ENCODE peak calls at places on chromosomes 2 and 18, in ten cellular contexts. B is Peyer's patch, N is ovary, L is IMR-90, A is vagina, M is body of pancreas, Z is A549, H is right lobe of liver, O is HCT116, R is GM12891. T is an unnamed sample.

GRCh38 chr2:15127251-15127650 is 433.9 kb downstream of the NBAS start:
- DNase-seq in B (no peak), N (no peak), L (no peak), A (no peak), M (no peak), Z (no peak), H (no peak), O (no peak), R (no peak), T (no peak)

GRCh38 chr2:236644502-236644911 is 74.9 kb downstream of the ACKR3 start:
- DNase-seq in B (no peak), N (peak), L (no peak), A (peak), M (no peak), Z (no peak), H (peak), O (no peak), R (no peak), T (no peak)

GRCh38 chr2:72027426-72028161 is 120.1 kb downstream of the CYP26B1 start:
- DNase-seq in B (no peak), N (no peak), L (no peak), A (peak), M (no peak), Z (no peak), H (peak), O (no peak), R (no peak), T (no peak)

GRCh38 chr2:1840046-1840445 is 95.7 kb upstream of the PXDN start:
- DNase-seq in B (no peak), N (no peak), L (no peak), A (no peak), M (no peak), Z (no peak), H (no peak), O (no peak), R (no peak), T (no peak)

GRCh38 chr18:36440614-36441013 is 143.1 kb downstream of the FHOD3 start:
- DNase-seq in B (no peak), N (no peak), L (peak), A (no peak), M (no peak), Z (no peak), H (no peak), O (no peak), R (no peak), T (no peak)

GRCh38 chr18:79366177-79367094 is 29.3 kb upstream of the NFATC1 start:
- DNase-seq in B (no peak), N (no peak), L (peak), A (no peak), M (no peak), Z (no peak), H (no peak), O (no peak), R (no peak), T (no peak)

GRCh38 chr2:72146357-72147302 is 1.0 kb downstream of the CYP26B1 start:
- DNase-seq in B (peak), N (peak), L (no peak), A (peak), M (peak), Z (no peak), H (peak), O (no peak), R (no peak), T (no peak)

GRCh38 chr2:61471905-61472805 is 1.3 kb upstream of the USP34 start:
- DNase-seq in B (no peak), N (no peak), L (peak), A (no peak), M (no peak), Z (peak), H (peak), O (no peak), R (no peak), T (peak)

GRCh38 chr2:113282747-113283533 is 4.2 kb upstream of the PAX8 start:
- DNase-seq in B (peak), N (no peak), L (peak), A (no peak), M (peak), Z (peak), H (peak), O (peak), R (no peak), T (no peak)

GRCh38 chr18:58671941-58672565 is 788 bp downstream of the MALT1 start:
- DNase-seq in B (peak), N (no peak), L (peak), A (no peak), M (no peak), Z (peak), H (no peak), O (no peak), R (no peak), T (peak)

GRCh38 chr18:62037989-62038778 is 145.4 kb upstream of the RNF152 start:
- DNase-seq in B (no peak), N (no peak), L (peak), A (no peak), M (no peak), Z (no peak), H (no peak), O (no peak), R (no peak), T (no peak)

GRCh38 chr18:48949051-48949605 is 1.6 kb downstream of the SMAD7 start:
- DNase-seq in B (peak), N (peak), L (no peak), A (no peak), M (peak), Z (no peak), H (peak), O (no peak), R (no peak), T (no peak)

GRCh38 chr2:217755027-217755756 is 247.6 kb downstream of the TNS1 start:
- DNase-seq in B (no peak), N (no peak), L (no peak), A (peak), M (no peak), Z (no peak), H (no peak), O (no peak), R (no peak), T (no peak)

GRCh38 chr2:222064286-222064685 is 234.5 kb downstream of the PAX3 start:
- DNase-seq in B (no peak), N (no peak), L (no peak), A (no peak), M (no peak), Z (no peak), H (no peak), O (no peak), R (no peak), T (no peak)

GRCh38 chr2:39119732-39120520 is 925 bp downstream of the SOS1 start:
- DNase-seq in B (peak), N (peak), L (peak), A (no peak), M (peak), Z (peak), H (peak), O (no peak), R (peak), T (peak)

GRCh38 chr2:70532244-70532935 is 21.2 kb downstream of the TGFA start:
- DNase-seq in B (no peak), N (no peak), L (no peak), A (no peak), M (no peak), Z (no peak), H (no peak), O (no peak), R (no peak), T (no peak)

GRCh38 chr2:168244318-168244717 is 3.1 kb downstream of the STK39 start:
- DNase-seq in B (peak), N (no peak), L (no peak), A (no peak), M (peak), Z (no peak), H (no peak), O (no peak), R (no peak), T (no peak)

GRCh38 chr18:57390044-57390443 is 37.7 kb downstream of the ST8SIA3 start:
- DNase-seq in B (no peak), N (no peak), L (no peak), A (no peak), M (no peak), Z (no peak), H (peak), O (no peak), R (no peak), T (no peak)

GRCh38 chr2:24766609-24767008 is 26.6 kb downstream of the PTRHD1 start:
- DNase-seq in B (no peak), N (no peak), L (no peak), A (no peak), M (no peak), Z (no peak), H (no peak), O (no peak), R (no peak), T (no peak)

GRCh38 chr2:129619471-129619870 is 360.0 kb upstream of the RAB6C start:
- DNase-seq in B (no peak), N (no peak), L (no peak), A (no peak), M (peak), Z (no peak), H (no peak), O (no peak), R (no peak), T (no peak)

GRCh38 chr2:42200534-42201227 is 31.5 kb downstream of the EML4 start:
- DNase-seq in B (no peak), N (no peak), L (peak), A (no peak), M (no peak), Z (no peak), H (no peak), O (no peak), R (no peak), T (no peak)

GRCh38 chr2:86790828-86791561 is at the start of gene CD8A:
- DNase-seq in B (peak), N (no peak), L (peak), A (no peak), M (no peak), Z (no peak), H (no peak), O (no peak), R (peak), T (no peak)

GRCh38 chr2:140502951-140503630 is 1627.7 kb downstream of the LRP1B start:
- DNase-seq in B (no peak), N (no peak), L (peak), A (no peak), M (no peak), Z (no peak), H (no peak), O (no peak), R (no peak), T (no peak)

GRCh38 chr2:36547906-36548305 is 50.1 kb downstream of the FEZ2 start:
- DNase-seq in B (no peak), N (no peak), L (no peak), A (no peak), M (no peak), Z (no peak), H (no peak), O (no peak), R (no peak), T (no peak)
- TF ChIP-seq POLR2A in B (no peak), N (no peak), L (no peak), A (no peak), M (no peak), Z (no peak), H (no peak), O (no peak), R (no peak), T (no peak)

DNA sequence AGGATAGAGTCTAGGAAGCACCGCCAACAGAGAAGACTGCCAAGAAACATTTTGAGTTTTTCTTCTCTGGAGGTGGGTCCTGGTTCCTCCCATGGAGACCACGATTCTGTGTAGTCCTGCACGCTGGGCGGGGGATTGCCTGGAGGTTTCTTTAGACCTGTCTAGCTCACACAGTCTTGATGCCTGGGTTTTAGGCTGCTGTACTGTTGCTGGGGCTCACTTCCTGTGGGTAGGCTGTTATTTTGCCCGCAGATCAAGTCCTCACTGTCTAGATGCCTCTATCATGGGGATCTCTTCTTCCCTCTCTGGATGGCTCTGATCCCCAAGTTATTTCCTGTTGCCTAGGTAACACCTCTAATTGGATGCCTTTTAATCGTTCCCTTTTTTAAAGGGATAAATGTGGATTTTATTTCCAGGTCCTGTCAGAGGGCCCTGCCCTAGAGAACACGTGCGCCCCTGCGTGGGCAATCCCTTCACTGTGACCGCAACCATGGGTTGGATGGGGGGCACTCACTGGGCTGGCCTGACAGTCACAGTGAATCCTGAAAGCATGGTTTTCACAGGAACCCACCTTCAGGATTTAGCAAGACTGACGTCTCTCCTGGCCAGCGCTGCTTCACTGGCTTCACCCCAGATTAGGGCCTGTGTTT is 115.7 kb downstream of the MSH2 start:
- DNase-seq in B (no peak), N (no peak), L (no peak), A (no peak), M (no peak), Z (no peak), H (no peak), O (no peak), R (no peak), T (no peak)
- TF ChIP-seq POLR2A in B (no peak), N (no peak), L (no peak), A (no peak), M (no peak), Z (no peak), H (no peak), O (no peak), R (no peak), T (no peak)

GRCh38 chr2:230922951-230923717 is 1.9 kb downstream of the GPR55 start:
- DNase-seq in B (no peak), N (peak), L (no peak), A (no peak), M (peak), Z (no peak), H (peak), O (no peak), R (no peak), T (no peak)
- TF ChIP-seq POLR2A in B (no peak), N (no peak), L (no peak), A (no peak), M (no peak), Z (no peak), H (no peak), O (no peak), R (no peak), T (no peak)

GRCh38 chr2:172101707-172102158 is 967 bp downstream of the DLX2 start:
- DNase-seq in B (no peak), N (peak), L (no peak), A (peak), M (no peak), Z (no peak), H (no peak), O (no peak), R (no peak), T (peak)

GRCh38 chr2:172101008-172101706 is 1.5 kb downstream of the DLX2 start:
- DNase-seq in B (no peak), N (peak), L (no peak), A (no peak), M (no peak), Z (no peak), H (no peak), O (no peak), R (no peak), T (peak)

GRCh38 chr2:172103471-172104292 is 982 bp upstream of the DLX2 start:
- DNase-seq in B (peak), N (peak), L (peak), A (no peak), M (peak), Z (peak), H (peak), O (peak), R (peak), T (peak)

GRCh38 chr2:172102159-172102857 is 392 bp downstream of the DLX2 start:
- DNase-seq in B (no peak), N (peak), L (peak), A (no peak), M (no peak), Z (no peak), H (no peak), O (no peak), R (no peak), T (peak)

DNA sequence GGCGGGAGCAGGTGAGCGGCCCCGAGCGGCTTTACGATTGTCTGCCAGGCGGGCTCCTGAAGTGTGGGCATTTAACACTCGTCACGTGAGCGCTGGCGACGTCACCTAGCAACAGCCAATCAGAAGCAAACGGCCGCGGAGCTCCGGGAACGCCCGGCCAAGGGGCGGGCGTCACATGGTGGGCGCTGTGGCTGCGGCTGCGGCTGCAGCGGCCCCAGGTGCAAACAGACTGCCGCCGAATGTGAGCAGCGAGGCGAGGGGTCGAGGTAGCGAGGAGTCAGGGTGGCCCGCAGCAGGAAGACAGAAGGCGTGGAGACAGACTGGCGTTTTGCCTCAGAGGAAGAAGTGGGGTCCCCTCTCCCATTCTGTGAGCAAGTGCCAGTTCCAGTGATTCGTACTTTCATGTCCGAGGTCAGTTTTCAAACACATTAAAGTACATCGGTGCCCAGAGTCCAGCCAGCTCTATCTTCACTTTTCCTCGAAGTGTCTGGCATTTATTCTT is at the start of gene DLX2:
- DNase-seq in B (peak), N (peak), L (peak), A (no peak), M (peak), Z (peak), H (peak), O (peak), R (peak), T (peak)
- TF ChIP-seq POLR2A in B (no peak), N (no peak), L (peak), A (no peak), M (no peak), Z (peak), H (no peak), O (no peak), R (no peak), T (no peak)

GRCh38 chr2:166961933-166962332 is 73.7 kb downstream of the XIRP2 start:
- DNase-seq in B (no peak), N (no peak), L (peak), A (no peak), M (no peak), Z (no peak), H (no peak), O (no peak), R (no peak), T (no peak)
- TF ChIP-seq POLR2A in B (no peak), N (no peak), L (no peak), A (no peak), M (no peak), Z (no peak), H (no peak), O (no peak), R (no peak), T (no peak)

GRCh38 chr2:75605770-75606535 is 40.6 kb upstream of the MRPL19 start:
- DNase-seq in B (no peak), N (no peak), L (peak), A (no peak), M (peak), Z (peak), H (no peak), O (no peak), R (no peak), T (no peak)
- TF ChIP-seq POLR2A in B (no peak), N (no peak), L (no peak), A (no peak), M (no peak), Z (no peak), H (no peak), O (no peak), R (no peak), T (no peak)